ENCODE peak calls at places on chromosomes 13 and 19, in six cellular contexts. S is H1, P is GM12891, Q is GM12878, C is HepG2, K is K562. G is an unnamed sample.

GRCh38 chr13:29771247-29771646 is 79.2 kb downstream of the UBL3 start:
- DNase-seq in P (no peak), K (peak; percentile 9), Q (no peak), C (peak; percentile 23), S (no peak), G (no peak)

GRCh38 chr13:28574617-28575142 is 79.8 kb upstream of the FLT1 start:
- DNase-seq in S (no peak), P (no peak), C (peak; percentile 10), K (peak; percentile 91), Q (peak; percentile 25), G (no peak)

GRCh38 chr19:41792513-41793413 is 3.6 kb upstream of the CEACAM3 start:
- DNase-seq in Q (no peak), C (peak; percentile 21), P (no peak), S (peak; percentile 76), K (peak; percentile 72), G (no peak)

GRCh38 chr13:94061316-94061715 is 418.2 kb downstream of the DCT start:
- DNase-seq in S (no peak), Q (no peak), K (no peak), C (no peak), P (no peak), G (no peak)

GRCh38 chr19:51552996-51553725 is 17.9 kb upstream of the ZNF175 start:
- DNase-seq in K (peak; percentile 96), S (peak; percentile 73), Q (no peak), P (no peak), C (peak; percentile 39), G (no peak)

GRCh38 chr19:16599655-16600346 is 27.6 kb upstream of the SLC35E1 start:
- DNase-seq in K (no peak), S (no peak), Q (no peak), P (no peak), C (no peak), G (no peak)

GRCh38 chr19:11264452-11265176 is 2.3 kb upstream of the DOCK6 start:
- DNase-seq in P (no peak), Q (peak; percentile 8), S (peak; percentile 63), K (peak; percentile 31), C (peak; percentile 31), G (no peak)

GRCh38 chr13:110561335-110562033 is at the start of gene RAB20:
- DNase-seq in K (peak; percentile 78), C (peak; percentile 80), S (peak; percentile 83), Q (no peak), P (peak; percentile 77), G (peak; percentile 66)

GRCh38 chr19:51386882-51387520 is 773 bp downstream of the LIM2 start:
- DNase-seq in S (no peak), P (no peak), K (no peak), C (no peak), Q (no peak), G (no peak)

GRCh38 chr13:96858133-96858826 is 136.0 kb downstream of the OXGR1 start:
- DNase-seq in C (no peak), S (no peak), K (no peak), Q (no peak), P (no peak), G (no peak)

GRCh38 chr13:39892731-39893293 is 237.3 kb downstream of the COG6 start:
- DNase-seq in P (no peak), K (no peak), C (no peak), S (no peak), Q (no peak), G (no peak)

GRCh38 chr13:42123600-42123999 is 75.2 kb downstream of the DGKH start:
- DNase-seq in P (no peak), C (no peak), Q (no peak), K (no peak), S (no peak), G (no peak)

GRCh38 chr13:78701383-78701782 is 42.4 kb upstream of the OBI1 start:
- DNase-seq in K (no peak), S (no peak), P (no peak), Q (no peak), C (no peak), G (no peak)

GRCh38 chr13:78700121-78700910 is 41.4 kb upstream of the OBI1 start:
- DNase-seq in S (no peak), C (no peak), Q (no peak), K (no peak), P (no peak), G (no peak)
- TF ChIP-seq TAF1 in S (no peak), C (no peak), Q (no peak), K (no peak), P (no peak), G (no peak)

GRCh38 chr19:1119475-1120217 is 15.9 kb downstream of the GPX4 start:
- DNase-seq in S (no peak), Q (no peak), K (no peak), P (no peak), C (no peak), G (no peak)
- TF ChIP-seq POLR2AphosphoS5 in S (no peak), Q (no peak), K (no peak), P (no peak), C (no peak), G (no peak)

GRCh38 chr19:55494172-55494761 is 6.0 kb downstream of the SSC5D start:
- DNase-seq in Q (no peak), S (no peak), C (no peak), P (no peak), K (peak; percentile 61), G (no peak)
- TF ChIP-seq POLR2A in Q (no peak), S (no peak), C (no peak), P (no peak), K (peak; percentile 33), G (no peak)

GRCh38 chr13:84126671-84127171 is 244.4 kb upstream of the SLITRK1 start:
- DNase-seq in S (no peak), C (no peak), P (no peak), Q (peak; percentile 20), K (no peak), G (no peak)
- TF ChIP-seq TAF1 in S (no peak), C (no peak), P (no peak), Q (no peak), K (no peak), G (no peak)

GRCh38 chr19:49167857-49168409 is 10.3 kb downstream of the TRPM4 start:
- DNase-seq in K (no peak), Q (no peak), S (no peak), C (no peak), P (no peak), G (no peak)

GRCh38 chr19:49165865-49166301 is 8.3 kb downstream of the TRPM4 start:
- DNase-seq in C (no peak), K (no peak), Q (no peak), P (no peak), S (peak; percentile 80), G (no peak)

GRCh38 chr19:49168421-49168820 is 10.8 kb downstream of the TRPM4 start:
- DNase-seq in S (no peak), K (no peak), Q (no peak), P (no peak), C (no peak), G (no peak)

GRCh38 chr19:49161987-49162386 is 4.4 kb downstream of the TRPM4 start:
- DNase-seq in P (no peak), S (no peak), Q (no peak), C (no peak), K (peak; percentile 52), G (no peak)

GRCh38 chr19:49165111-49165750 is 7.6 kb downstream of the TRPM4 start:
- DNase-seq in P (no peak), K (no peak), C (no peak), S (no peak), Q (no peak), G (no peak)
- TF ChIP-seq POLR2AphosphoS5 in P (no peak), K (no peak), C (no peak), S (no peak), Q (no peak), G (no peak)

GRCh38 chr19:3360494-3361383 is 5.6 kb upstream of the NFIC start:
- DNase-seq in Q (no peak), C (no peak), P (peak; percentile 79), S (peak; percentile 61), K (peak; percentile 85), G (peak; percentile 83)
- TF ChIP-seq POLR2A in Q (peak; percentile 69), C (no peak), P (no peak), S (no peak), K (peak; percentile 75), G (no peak)

GRCh38 chr13:44271915-44272341 is 101.7 kb upstream of the SERP2 start:
- DNase-seq in Q (no peak), S (no peak), P (no peak), C (no peak), K (no peak), G (no peak)
- TF ChIP-seq TAF1 in Q (no peak), S (no peak), P (no peak), C (no peak), K (no peak), G (no peak)

GRCh38 chr19:46784262-46785053 is 3.9 kb downstream of the SLC1A5 start:
- DNase-seq in C (peak; percentile 80), Q (peak; percentile 62), K (peak; percentile 91), P (peak; percentile 72), S (peak; percentile 69), G (peak; percentile 82)
- TF ChIP-seq POLR2AphosphoS5 in C (peak; percentile 61), Q (peak; percentile 20), K (peak; percentile 32), P (peak; percentile 17), S (peak; percentile 50), G (peak; percentile 30)

GRCh38 chr19:47428177-47428894 is 9.0 kb upstream of the MEIS3 start:
- DNase-seq in C (peak; percentile 54), K (peak; percentile 98), Q (peak; percentile 75), S (peak; percentile 96), P (peak; percentile 77), G (peak; percentile 71)
- TF ChIP-seq POLR2A in C (no peak), K (no peak), Q (no peak), S (no peak), P (no peak), G (no peak)

DNA sequence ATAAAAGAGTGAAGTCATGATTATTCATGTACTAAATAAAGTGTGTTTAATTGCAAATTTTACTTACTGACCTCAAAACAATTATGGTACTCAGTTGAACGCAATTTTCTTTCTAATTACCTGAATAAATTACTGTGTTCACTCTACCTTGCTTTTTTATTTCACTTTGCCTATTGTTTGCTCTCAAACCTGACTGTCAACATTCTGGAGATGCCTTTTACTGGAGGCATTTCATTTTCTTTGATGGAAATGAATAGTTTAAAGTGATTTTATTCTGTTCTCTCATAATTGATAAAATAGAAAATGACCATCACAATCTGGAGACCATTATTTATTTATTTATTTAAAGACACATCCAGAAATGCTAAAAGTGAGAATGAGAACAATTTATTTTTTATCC is 811.5 kb upstream of the ATXN8OS start:
- DNase-seq in C (no peak), K (no peak), S (no peak), Q (no peak), P (no peak), G (no peak)
- TF ChIP-seq TAF1 in C (no peak), K (no peak), S (no peak), Q (no peak), P (no peak), G (no peak)

G was measured in GM12892.